ENCODE peak calls at places on chromosomes 1 and 21, in ten cellular contexts. C is astrocyte of the hippocampus; W is iris pigment epithelial cell; Z is stimulated activated CD8-positive, alpha-beta memory T cell treated with anti-CD3 and anti-CD28 coated beads, Interleukin-15, amount 100 ng/mL, for 4 hours; Y is K562; S is midbrain; V is WERI-Rb-1; T is effector CD4-positive, alpha-beta T cell; L is left ventricle myocardium inferior; N is MV-4-11. A is an unnamed sample.

GRCh38 chr1:11977625-11978024 is 2.6 kb upstream of the MFN2 start:
- DNase-seq in C (no peak), W (no peak), Z (no peak), Y (no peak), S (no peak), V (no peak), T (no peak), L (no peak), N (no peak), A (no peak)

GRCh38 chr21:41876928-41877652 is 2.1 kb downstream of the PRDM15 start:
- DNase-seq in C (no peak), W (no peak), Z (no peak), Y (no peak), S (no peak), V (no peak), T (no peak), L (no peak), N (no peak), A (no peak)

GRCh38 chr1:24963099-24963872 is 33.2 kb upstream of the RUNX3 start:
- DNase-seq in C (peak; percentile 26), W (no peak), Z (no peak), Y (no peak), S (no peak), V (peak; percentile 80), T (peak; percentile 41), L (no peak), N (no peak), A (no peak)

GRCh38 chr1:84847253-84848247 is 45.5 kb downstream of the LPAR3 start:
- DNase-seq in C (peak; percentile 99), W (peak; percentile 98), Z (no peak), Y (no peak), S (peak; percentile 31), V (no peak), T (no peak), L (peak; percentile 50), N (peak; percentile 90), A (no peak)

GRCh38 chr1:11598461-11598860 is 55.8 kb downstream of the FBXO2 start:
- DNase-seq in C (peak; percentile 20), W (peak; percentile 67), Z (no peak), Y (no peak), S (no peak), V (no peak), T (no peak), L (no peak), N (no peak), A (no peak)

GRCh38 chr1:83769594-83770321 is 229.2 kb downstream of the TTLL7 start:
- DNase-seq in C (no peak), W (no peak), Z (no peak), Y (no peak), S (no peak), V (no peak), T (no peak), L (no peak), N (no peak), A (no peak)

GRCh38 chr1:15524283-15525042 is 448 bp upstream of the CASP9 start:
- DNase-seq in C (peak; percentile 99), W (peak; percentile 98), Z (peak; percentile 99), Y (peak; percentile 97), S (peak; percentile 98), V (peak; percentile 99), T (peak; percentile 98), L (peak; percentile 100), N (peak; percentile 93), A (peak; percentile 91)

GRCh38 chr1:2588661-2589330 is 2.2 kb downstream of the PRXL2B start:
- DNase-seq in C (no peak), W (no peak), Z (no peak), Y (no peak), S (no peak), V (no peak), T (no peak), L (no peak), N (no peak), A (no peak)

GRCh38 chr1:184888505-184888904 is 85.8 kb downstream of the NIBAN1 start:
- DNase-seq in C (peak; percentile 60), W (peak; percentile 77), Z (no peak), Y (no peak), S (no peak), V (no peak), T (no peak), L (no peak), N (no peak), A (no peak)

A was measured in HuH-7.